ENCODE peak calls at places on chromosomes 3 and 15, in four cellular contexts. P, R, A and M are unnamed samples.

GRCh38 chr3:190261740-190262139 is 60.5 kb downstream of the CLDN1 start:
- DNase-seq in P (no peak), R (no peak), A (no peak), M (no peak)

GRCh38 chr15:31387483-31388118 is 61.0 kb downstream of the KLF13 start:
- DNase-seq in P (no peak), R (peak; percentile 85), A (no peak), M (no peak)

GRCh38 chr3:176310641-176311040 is 886.6 kb downstream of the TBL1XR1 start:
- DNase-seq in P (no peak), R (no peak), A (no peak), M (no peak)

GRCh38 chr3:107382626-107383025 is 5.4 kb downstream of the CCDC54 start:
- DNase-seq in P (no peak), R (no peak), A (no peak), M (no peak)

GRCh38 chr3:24496529-24497482 is 2.2 kb upstream of the THRB start:
- DNase-seq in P (no peak), R (peak; percentile 82), A (peak; percentile 64), M (no peak)

GRCh38 chr3:126270145-126270811 is 86.9 kb downstream of the KLF15 start:
- DNase-seq in P (peak; percentile 17), R (peak; percentile 95), A (no peak), M (no peak)

GRCh38 chr3:123449092-123449985 is 449 bp upstream of the ADCY5 start:
- DNase-seq in P (no peak), R (no peak), A (peak; percentile 15), M (peak; percentile 50)

GRCh38 chr3:149442845-149443544 is 31.5 kb upstream of the TM4SF4 start:
- DNase-seq in P (no peak), R (no peak), A (no peak), M (no peak)

GRCh38 chr3:107429330-107430181 is 52.3 kb downstream of the CCDC54 start:
- DNase-seq in P (peak; percentile 40), R (peak; percentile 48), A (peak; percentile 89), M (peak; percentile 62)

GRCh38 chr15:101481917-101482525 is 7.5 kb downstream of the PCSK6 start:
- DNase-seq in P (no peak), R (no peak), A (no peak), M (no peak)

GRCh38 chr15:81274255-81274654 is 49.7 kb downstream of the STARD5 start:
- DNase-seq in P (no peak), R (no peak), A (no peak), M (no peak)

GRCh38 chr3:173538410-173538809 is 140.9 kb downstream of the NLGN1 start:
- DNase-seq in P (no peak), R (no peak), A (no peak), M (no peak)

GRCh38 chr15:52056001-52056400 is 37.0 kb downstream of the MAPK6 start:
- DNase-seq in P (no peak), R (no peak), A (no peak), M (no peak)

GRCh38 chr3:114711321-114711891 is 417.6 kb downstream of the TIGIT start:
- DNase-seq in P (no peak), R (no peak), A (no peak), M (no peak)

GRCh38 chr15:79816565-79816964 is 80.2 kb downstream of the MTHFS start:
- DNase-seq in P (no peak), R (no peak), A (no peak), M (no peak)

GRCh38 chr3:174949523-174949922 is 90.4 kb downstream of the NAALADL2 start:
- DNase-seq in P (no peak), R (no peak), A (no peak), M (no peak)

GRCh38 chr3:38588276-38588971 is 61.1 kb downstream of the SCN5A start:
- DNase-seq in P (no peak), R (peak; percentile 22), A (no peak), M (no peak)

GRCh38 chr15:96336643-96337353 is 6.3 kb downstream of the NR2F2 start:
- DNase-seq in P (no peak), R (no peak), A (no peak), M (no peak)

GRCh38 chr3:25007974-25008658 is 419.9 kb upstream of the RARB start:
- DNase-seq in P (no peak), R (no peak), A (no peak), M (no peak)

GRCh38 chr3:94049267-94049666 is 13.4 kb downstream of the DHFR2 start:
- DNase-seq in P (no peak), R (no peak), A (no peak), M (no peak)